ENCODE peak calls at places on chromosomes 13 and 19, in five cellular contexts. Z is tibial artery, L is uterus, Y is suprapubic skin, J is esophagus squamous epithelium. R is an unnamed sample.

GRCh38 chr19:934865-935422 is 9.1 kb downstream of the ARID3A start:
- DNase-seq in Z (peak), L (peak), Y (peak), J (no peak), R (no peak)

GRCh38 chr13:98978280-98978679 is 416 bp upstream of the DOCK9 start:
- DNase-seq in Z (no peak), L (no peak), Y (no peak), J (no peak), R (no peak)

GRCh38 chr19:872266-872951 is 12.9 kb downstream of the CFD start:
- DNase-seq in Z (no peak), L (peak), Y (no peak), J (peak), R (peak)

GRCh38 chr19:7833225-7834156 is 3.5 kb downstream of the EVI5L start:
- DNase-seq in Z (no peak), L (no peak), Y (peak), J (no peak), R (no peak)

GRCh38 chr19:46928951-46929350 is 68.2 kb downstream of the ARHGAP35 start:
- DNase-seq in Z (no peak), L (no peak), Y (no peak), J (no peak), R (no peak)

GRCh38 chr13:113407103-113407530 is 43.2 kb upstream of the GRTP1 start:
- DNase-seq in Z (no peak), L (no peak), Y (peak), J (no peak), R (no peak)

GRCh38 chr13:29908411-29908810 is 58.0 kb upstream of the UBL3 start:
- DNase-seq in Z (peak), L (no peak), Y (peak), J (no peak), R (no peak)

GRCh38 chr13:33125821-33126570 is 109.8 kb downstream of the KL start:
- DNase-seq in Z (peak), L (peak), Y (peak), J (no peak), R (no peak)

GRCh38 chr13:112457081-112457480 is 80.9 kb downstream of the SPACA7 start:
- DNase-seq in Z (no peak), L (no peak), Y (no peak), J (no peak), R (no peak)

GRCh38 chr13:76667551-76667950 is 218.7 kb downstream of the KCTD12 start:
- DNase-seq in Z (no peak), L (peak), Y (no peak), J (no peak), R (no peak)

GRCh38 chr19:56637976-56638555 is 4.9 kb upstream of the SMIM17 start:
- DNase-seq in Z (peak), L (peak), Y (no peak), J (no peak), R (no peak)

GRCh38 chr13:29594310-29594709 is 1.2 kb downstream of the SLC7A1 start:
- DNase-seq in Z (peak), L (peak), Y (no peak), J (no peak), R (peak)

GRCh38 chr19:28874742-28875141 is 338.2 kb downstream of the UQCRFS1 start:
- DNase-seq in Z (no peak), L (no peak), Y (no peak), J (no peak), R (no peak)

GRCh38 chr19:10334340-10335148 is 1.2 kb upstream of the RAVER1 start:
- DNase-seq in Z (peak), L (peak), Y (peak), J (peak), R (no peak)

GRCh38 chr19:48170817-48171347 is 402 bp downstream of the ZSWIM9 start:
- DNase-seq in Z (no peak), L (no peak), Y (no peak), J (no peak), R (no peak)

GRCh38 chr19:38303517-38304351 is at the start of gene C19orf33:
- DNase-seq in Z (no peak), L (no peak), Y (no peak), J (no peak), R (no peak)

GRCh38 chr13:84641491-84641890 is 759.2 kb upstream of the SLITRK1 start:
- DNase-seq in Z (no peak), L (no peak), Y (no peak), J (no peak), R (no peak)

GRCh38 chr13:93435651-93436050 is 209.0 kb downstream of the GPC6 start:
- DNase-seq in Z (no peak), L (no peak), Y (no peak), J (no peak), R (no peak)

GRCh38 chr13:51723529-51723928 is 80.4 kb downstream of the DHRS12 start:
- DNase-seq in Z (no peak), L (no peak), Y (no peak), J (no peak), R (no peak)

GRCh38 chr19:54415208-54415900 is at the start of gene TTYH1:
- DNase-seq in Z (no peak), L (no peak), Y (no peak), J (no peak), R (no peak)

GRCh38 chr13:103883152-103883551 is 816.9 kb upstream of the SLC10A2 start:
- DNase-seq in Z (peak), L (peak), Y (peak), J (no peak), R (no peak)

GRCh38 chr19:8335343-8336071 is 7.6 kb downstream of the KANK3 start:
- DNase-seq in Z (no peak), L (no peak), Y (no peak), J (no peak), R (no peak)

GRCh38 chr13:32821149-32821688 is 195.0 kb upstream of the KL start:
- DNase-seq in Z (no peak), L (no peak), Y (no peak), J (no peak), R (no peak)

GRCh38 chr13:110333837-110334236 is 26.8 kb downstream of the COL4A2 start:
- DNase-seq in Z (no peak), L (no peak), Y (no peak), J (no peak), R (no peak)

GRCh38 chr19:16449330-16449961 is 22.3 kb downstream of the EPS15L1 start:
- DNase-seq in Z (no peak), L (no peak), Y (no peak), J (no peak), R (peak)

GRCh38 chr13:24497742-24498141 is 14.8 kb downstream of the PARP4 start:
- DNase-seq in Z (no peak), L (no peak), Y (no peak), J (no peak), R (no peak)

GRCh38 chr13:50740052-50740741 is 103.3 kb downstream of the DLEU7 start:
- DNase-seq in Z (no peak), L (no peak), Y (no peak), J (no peak), R (no peak)

GRCh38 chr13:26759907-26760834 is at the start of gene GPR12:
- DNase-seq in Z (no peak), L (no peak), Y (no peak), J (no peak), R (no peak)

GRCh38 chr13:92355213-92355612 is 871.4 kb upstream of the GPC6 start:
- DNase-seq in Z (no peak), L (no peak), Y (no peak), J (no peak), R (no peak)

GRCh38 chr19:35430382-35431146 is 17.5 kb upstream of the FFAR2 start:
- DNase-seq in Z (no peak), L (no peak), Y (no peak), J (no peak), R (no peak)

GRCh38 chr13:75938811-75939525 is 302.8 kb downstream of the LMO7 start:
- DNase-seq in Z (no peak), L (no peak), Y (no peak), J (no peak), R (no peak)

GRCh38 chr19:21101511-21102242 is 19.7 kb downstream of the ZNF714 start:
- DNase-seq in Z (no peak), L (no peak), Y (no peak), J (no peak), R (no peak)

GRCh38 chr13:106484755-106485193 is 50.7 kb downstream of the EFNB2 start:
- DNase-seq in Z (peak), L (no peak), Y (no peak), J (no peak), R (no peak)

GRCh38 chr19:17522988-17523872 is 11.8 kb downstream of the PGLS start:
- DNase-seq in Z (peak), L (no peak), Y (no peak), J (peak), R (peak)

GRCh38 chr13:90315061-90315460 is 1032.4 kb upstream of the MIR17HG start:
- DNase-seq in Z (no peak), L (no peak), Y (no peak), J (no peak), R (no peak)

GRCh38 chr19:10736916-10737551 is 19.2 kb downstream of the DNM2 start:
- DNase-seq in Z (no peak), L (no peak), Y (no peak), J (no peak), R (no peak)

GRCh38 chr19:47786566-47786965 is 8.1 kb downstream of the SELENOW start:
- DNase-seq in Z (no peak), L (no peak), Y (no peak), J (no peak), R (no peak)

GRCh38 chr19:10036601-10037071 is 23.4 kb downstream of the RDH8 start:
- DNase-seq in Z (no peak), L (no peak), Y (no peak), J (no peak), R (no peak)

GRCh38 chr13:79405831-79406596 is at the start of gene RBM26:
- DNase-seq in Z (peak), L (peak), Y (peak), J (peak), R (peak)
- TF ChIP-seq CTCF in Z (no peak), L (no peak), Y (no peak), J (peak), R (no peak)

GRCh38 chr13:72462726-72463125 is 264.7 kb downstream of the MZT1 start:
- DNase-seq in Z (no peak), L (no peak), Y (no peak), J (no peak), R (no peak)
- H3K4me3 ChIP-seq in Z (no peak), L (no peak), Y (no peak), J (no peak), R (no peak)

DNA sequence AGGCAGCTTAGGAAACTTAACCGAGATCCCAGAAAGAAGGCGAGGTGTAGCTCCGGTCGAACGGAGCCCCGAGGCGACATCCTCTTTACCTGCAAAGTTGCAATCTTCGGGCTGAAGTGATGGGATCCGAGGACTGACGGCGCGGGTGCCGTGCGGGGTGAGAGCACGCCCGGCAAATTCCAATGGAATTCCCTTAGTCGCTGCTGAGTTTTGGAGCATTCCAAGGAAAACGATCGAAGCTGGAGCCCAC is 141 bp downstream of the TRPC4 start:
- DNase-seq in Z (no peak), L (no peak), Y (no peak), J (no peak), R (no peak)
- TF ChIP-seq CTCF in Z (no peak), L (no peak), Y (no peak), J (no peak), R (no peak)

GRCh38 chr13:73702419-73703071 is 431.7 kb downstream of the KLF12 start:
- DNase-seq in Z (no peak), L (no peak), Y (no peak), J (no peak), R (peak)
- H3K4me3 ChIP-seq in Z (no peak), L (no peak), Y (no peak), J (no peak), R (no peak)

DNA sequence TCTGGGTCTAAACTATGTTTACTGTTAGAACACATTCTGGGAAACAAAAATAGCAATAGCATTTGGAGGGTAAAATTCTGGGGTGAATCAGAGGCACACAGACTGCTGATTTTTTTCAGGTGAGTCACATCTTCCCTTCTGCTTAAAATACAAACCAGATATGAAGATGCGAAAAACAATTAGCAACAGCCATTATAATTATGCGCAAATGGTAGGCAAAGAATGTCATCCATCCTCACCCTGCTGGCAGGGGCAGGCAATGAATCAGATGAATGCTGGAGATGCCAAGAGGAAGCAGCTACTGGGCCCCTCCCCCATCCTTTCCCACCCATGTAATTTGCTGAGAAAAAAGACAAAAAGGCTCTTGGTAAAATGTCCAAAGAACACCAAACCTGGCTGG is 282.9 kb downstream of the KLF5 start:
- DNase-seq in Z (no peak), L (no peak), Y (no peak), J (no peak), R (no peak)
- TF ChIP-seq CTCF in Z (no peak), L (no peak), Y (no peak), J (no peak), R (no peak)

GRCh38 chr19:40413291-40413994 is at the start of gene PRX:
- DNase-seq in Z (no peak), L (no peak), Y (no peak), J (no peak), R (no peak)
- H3K4me3 ChIP-seq in Z (no peak), L (no peak), Y (no peak), J (no peak), R (no peak)

DNA sequence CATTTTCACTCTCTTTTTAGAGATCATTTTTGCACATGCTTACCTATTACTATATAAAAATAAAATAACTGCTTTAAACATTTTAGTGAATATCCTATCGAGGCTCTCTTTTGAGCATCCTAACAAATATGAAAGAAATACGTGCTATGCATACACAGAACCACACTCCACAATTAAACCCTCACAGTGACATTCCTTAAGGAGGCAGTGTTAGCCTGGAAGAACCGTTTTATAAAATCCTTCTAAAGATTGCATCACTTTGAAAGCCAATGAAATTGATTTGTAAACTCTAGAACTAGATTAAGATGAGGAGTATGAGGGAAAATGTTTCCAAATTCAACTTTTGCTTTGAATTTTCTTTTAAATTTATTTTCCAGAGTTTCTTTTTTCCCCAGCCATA is 11.1 kb upstream of the ENOX1 start:
- DNase-seq in Z (no peak), L (no peak), Y (no peak), J (no peak), R (no peak)
- TF ChIP-seq CTCF in Z (no peak), L (no peak), Y (no peak), J (no peak), R (no peak)

GRCh38 chr13:21060827-21061076 is 634 bp downstream of the LATS2 start:
- DNase-seq in Z (no peak), L (peak), Y (no peak), J (no peak), R (no peak)
- H3K4me3 ChIP-seq in Z (peak), L (peak), Y (peak), J (peak), R (peak)

DNA sequence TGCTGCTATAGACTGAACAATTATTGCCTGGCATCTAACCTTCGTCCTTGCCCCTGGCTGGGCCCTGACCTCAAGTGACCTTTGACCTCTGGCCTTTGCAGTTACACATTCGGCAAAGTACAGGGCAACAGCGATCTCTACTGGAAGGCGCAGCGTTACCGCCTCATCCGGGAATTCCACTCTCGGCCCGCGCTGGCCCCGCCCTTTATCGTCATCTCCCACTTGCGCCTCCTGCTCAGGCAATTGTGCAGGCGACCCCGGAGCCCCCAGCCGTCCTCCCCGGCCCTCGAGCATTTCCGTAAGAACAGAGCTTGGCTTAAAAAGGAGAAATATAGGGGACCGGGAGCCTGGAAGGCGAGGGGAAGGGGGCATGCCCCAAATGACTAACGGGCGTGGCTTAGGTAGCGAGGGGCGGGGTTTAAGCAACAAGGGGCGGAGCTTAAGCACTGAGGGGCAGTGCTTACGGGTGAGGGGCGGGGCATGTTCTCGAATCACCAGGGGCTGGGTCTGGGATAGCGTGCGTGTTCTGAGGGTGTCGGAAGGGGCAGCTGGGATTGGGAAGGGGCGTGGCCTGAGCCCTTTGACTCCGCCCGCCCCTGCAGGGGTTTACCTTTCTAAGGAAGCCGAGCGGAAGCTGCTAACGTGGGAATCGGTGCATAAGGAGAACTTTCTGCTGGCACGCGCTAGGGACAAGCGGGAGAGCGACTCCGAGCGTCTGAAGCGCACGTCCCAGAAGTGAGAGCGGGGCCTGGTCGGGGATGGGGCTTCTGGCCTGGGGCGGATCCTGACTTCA is 52.7 kb downstream of the TRPM4 start:
- DNase-seq in Z (no peak), L (peak), Y (no peak), J (no peak), R (no peak)
- TF ChIP-seq CTCF in Z (no peak), L (no peak), Y (no peak), J (no peak), R (no peak)

DNA sequence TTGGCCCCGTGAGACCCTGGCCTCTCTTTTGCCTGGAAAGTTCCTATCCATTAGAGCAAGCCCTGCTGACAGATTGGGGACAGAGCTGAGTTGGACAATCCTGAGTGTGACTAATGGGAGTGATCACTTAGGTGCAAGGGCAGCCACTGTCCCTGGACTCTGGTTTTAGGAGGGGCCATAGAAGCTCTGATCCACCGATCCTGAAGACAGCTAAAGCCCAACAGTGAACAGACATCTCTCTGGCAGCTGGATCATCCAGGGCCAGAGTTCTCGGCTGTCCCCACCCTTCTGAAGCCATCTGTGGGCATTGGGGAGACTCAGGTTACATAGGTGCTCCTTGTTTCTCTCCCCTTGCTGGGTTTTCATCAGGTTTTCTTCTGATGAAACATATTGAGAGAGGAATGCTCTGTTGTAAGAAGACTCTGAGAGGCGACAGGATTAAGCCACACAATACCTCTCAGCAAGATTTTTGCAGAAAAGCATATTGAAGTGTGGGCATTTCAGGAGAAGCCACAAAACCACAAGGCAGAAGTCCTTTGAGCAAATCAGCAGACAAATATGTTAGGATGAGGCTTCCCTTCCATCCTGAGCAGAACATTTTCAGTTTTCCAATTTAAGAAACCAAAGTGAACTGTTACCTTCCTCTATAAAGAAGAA is 288.0 kb upstream of the MAB21L1 start:
- DNase-seq in Z (no peak), L (no peak), Y (no peak), J (no peak), R (no peak)
- H3K4me3 ChIP-seq in Z (no peak), L (no peak), Y (no peak), J (no peak), R (no peak)